ENCODE peak calls at places on chromosomes 13 and 19, in four cellular contexts. One of them, this sample, is unnamed.
A peak's percentile ranks its signal among the peaks of the same experiment; 100 is the strongest.

GRCh38 chr13:22063416-22064124 is 392.7 kb downstream of the FGF9 start:
- DNase-seq in uterus: no peak
- DNase-seq in Panc1: no peak
- DNase-seq in GM13976: no peak
- DNase-seq in this sample: no peak

GRCh38 chr19:40322271-40322610 is 26.0 kb downstream of the C19orf47 start:
- DNase-seq in GM13976: no peak
- DNase-seq in Panc1: no peak
- DNase-seq in uterus: no peak
- DNase-seq in this sample: no peak

GRCh38 chr19:419721-420515 is 11.0 kb upstream of the C2CD4C start:
- DNase-seq in GM13976: no peak
- DNase-seq in Panc1: no peak
- DNase-seq in uterus: no peak
- DNase-seq in this sample: no peak

GRCh38 chr19:50818859-50819472 is 4.6 kb downstream of the KLK1 start:
- DNase-seq in Panc1: no peak
- DNase-seq in GM13976: peak; percentile 39
- DNase-seq in uterus: no peak
- DNase-seq in this sample: no peak

GRCh38 chr19:50909240-50910070 is 1.7 kb downstream of the KLK4 start:
- DNase-seq in GM13976: peak; percentile 94
- DNase-seq in uterus: peak; percentile 19
- DNase-seq in Panc1: no peak
- DNase-seq in this sample: peak; percentile 58

GRCh38 chr19:34128558-34129250 is 43.6 kb upstream of the LSM14A start:
- DNase-seq in Panc1: no peak
- DNase-seq in GM13976: no peak
- DNase-seq in uterus: no peak
- DNase-seq in this sample: no peak

GRCh38 chr19:42250666-42251531 is 4.0 kb downstream of the ERF start:
- DNase-seq in uterus: peak; percentile 47
- DNase-seq in Panc1: no peak
- DNase-seq in GM13976: no peak
- DNase-seq in this sample: peak; percentile 71

GRCh38 chr13:60012503-60012902 is 151.2 kb downstream of the DIAPH3 start:
- DNase-seq in uterus: no peak
- DNase-seq in Panc1: no peak
- DNase-seq in GM13976: no peak
- DNase-seq in this sample: no peak

GRCh38 chr13:46961719-46962118 is 64.9 kb upstream of the HTR2A start:
- DNase-seq in Panc1: no peak
- DNase-seq in GM13976: peak; percentile 69
- DNase-seq in uterus: no peak
- DNase-seq in this sample: no peak

GRCh38 chr13:84651288-84651687 is 769.0 kb upstream of the SLITRK1 start:
- DNase-seq in uterus: no peak
- DNase-seq in Panc1: no peak
- DNase-seq in GM13976: no peak
- DNase-seq in this sample: no peak

GRCh38 chr19:50203281-50204080 is at the start of gene MYH14:
- DNase-seq in Panc1: peak; percentile 15
- DNase-seq in GM13976: no peak
- DNase-seq in uterus: peak; percentile 18
- DNase-seq in this sample: peak; percentile 12

GRCh38 chr19:11106477-11106876 is 17.2 kb downstream of the LDLR start:
- DNase-seq in uterus: no peak
- DNase-seq in Panc1: no peak
- DNase-seq in GM13976: no peak
- DNase-seq in this sample: no peak

GRCh38 chr13:89066868-89067466 is 1395.8 kb downstream of the SLITRK5 start:
- DNase-seq in uterus: no peak
- DNase-seq in Panc1: peak; percentile 12
- DNase-seq in GM13976: no peak
- DNase-seq in this sample: peak; percentile 24

GRCh38 chr13:100300213-100300612 is 211.3 kb downstream of the PCCA start:
- DNase-seq in Panc1: no peak
- DNase-seq in GM13976: no peak
- DNase-seq in uterus: no peak
- DNase-seq in this sample: no peak

GRCh38 chr13:84430441-84430840 is 548.2 kb upstream of the SLITRK1 start:
- DNase-seq in uterus: no peak
- DNase-seq in Panc1: no peak
- DNase-seq in GM13976: no peak
- DNase-seq in this sample: no peak

GRCh38 chr19:10872551-10873107 is 1.3 kb downstream of the CARM1 start:
- DNase-seq in GM13976: no peak
- DNase-seq in Panc1: no peak
- DNase-seq in uterus: no peak
- DNase-seq in this sample: peak; percentile 71

GRCh38 chr19:21466627-21467026 is 38.8 kb upstream of the ZNF429 start:
- DNase-seq in GM13976: no peak
- DNase-seq in Panc1: no peak
- DNase-seq in uterus: no peak
- DNase-seq in this sample: no peak

GRCh38 chr19:49564616-49565045 is 15.7 kb downstream of the NOSIP start:
- DNase-seq in GM13976: no peak
- DNase-seq in uterus: no peak
- DNase-seq in Panc1: no peak
- DNase-seq in this sample: peak; percentile 72

GRCh38 chr13:34833562-34834182 is 108.4 kb upstream of the NBEA start:
- DNase-seq in uterus: no peak
- DNase-seq in GM13976: no peak
- DNase-seq in Panc1: no peak
- DNase-seq in this sample: peak; percentile 6

GRCh38 chr19:15539638-15540037 is 31.3 kb downstream of the CYP4F22 start:
- DNase-seq in Panc1: no peak
- DNase-seq in uterus: no peak
- DNase-seq in GM13976: peak; percentile 45
- DNase-seq in this sample: no peak

GRCh38 chr13:67619346-67619745 is 389.2 kb upstream of the PCDH9 start:
- DNase-seq in uterus: no peak
- DNase-seq in GM13976: no peak
- DNase-seq in Panc1: no peak
- DNase-seq in this sample: no peak

GRCh38 chr19:34972163-34972705 is 8.2 kb upstream of the ZNF792 start:
- DNase-seq in Panc1: no peak
- DNase-seq in uterus: no peak
- DNase-seq in GM13976: no peak
- DNase-seq in this sample: no peak

GRCh38 chr19:40089462-40089861 is 1.3 kb downstream of the ZNF780A start:
- DNase-seq in uterus: no peak
- DNase-seq in GM13976: no peak
- DNase-seq in Panc1: no peak
- DNase-seq in this sample: no peak

GRCh38 chr19:11204943-11205349 is 7.6 kb upstream of the KANK2 start:
- DNase-seq in uterus: peak; percentile 70
- DNase-seq in GM13976: no peak
- DNase-seq in Panc1: no peak
- DNase-seq in this sample: no peak

GRCh38 chr13:39602614-39603366 is at the start of gene LHFPL6:
- DNase-seq in Panc1: no peak
- DNase-seq in uterus: peak; percentile 84
- DNase-seq in GM13976: peak; percentile 88
- DNase-seq in this sample: peak; percentile 77

GRCh38 chr19:51003316-51003715 is 1.9 kb upstream of the KLK8 start:
- DNase-seq in Panc1: no peak
- DNase-seq in GM13976: no peak
- DNase-seq in uterus: no peak
- DNase-seq in this sample: no peak

GRCh38 chr13:90485441-90485840 is 862.0 kb upstream of the MIR17HG start:
- DNase-seq in GM13976: no peak
- DNase-seq in uterus: no peak
- DNase-seq in Panc1: no peak
- DNase-seq in this sample: no peak

GRCh38 chr19:7450243-7451223 is 38.3 kb downstream of the PEX11G start:
- DNase-seq in Panc1: peak; percentile 10
- DNase-seq in GM13976: no peak
- DNase-seq in uterus: no peak
- DNase-seq in this sample: no peak

DNA sequence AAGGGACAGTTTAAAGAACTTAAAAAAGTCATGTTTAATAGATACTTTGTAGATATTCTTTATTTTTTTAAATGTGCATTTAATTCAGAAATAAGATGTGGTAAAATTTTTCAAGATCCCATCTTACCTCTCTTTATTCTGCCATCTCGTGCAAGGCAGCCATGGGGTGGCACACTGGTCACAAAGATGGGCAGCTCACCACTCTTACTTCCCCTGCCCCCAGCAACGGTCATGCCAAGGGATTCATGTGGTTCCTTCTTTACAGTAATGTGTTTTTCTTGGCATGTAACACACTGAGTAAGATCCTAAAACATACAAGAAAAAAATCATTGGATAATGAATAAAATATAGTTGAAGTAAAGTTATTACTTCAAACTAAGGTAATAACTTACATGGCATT is 64.2 kb downstream of the LNX2 start:
- DNase-seq in GM13976: no peak
- DNase-seq in uterus: no peak
- DNase-seq in Panc1: no peak
- DNase-seq in this sample: no peak
- TF ChIP-seq CTCF in GM13976: no peak
- TF ChIP-seq CTCF in uterus: peak; percentile 4
- TF ChIP-seq CTCF in Panc1: peak; percentile 18
- TF ChIP-seq CTCF in this sample: no peak

GRCh38 chr19:47797996-47798903 is 6.1 kb downstream of the TPRX1 start:
- DNase-seq in uterus: no peak
- DNase-seq in Panc1: no peak
- DNase-seq in GM13976: no peak
- DNase-seq in this sample: no peak

GRCh38 chr19:47792616-47793015 is 11.7 kb downstream of the TPRX1 start:
- DNase-seq in uterus: no peak
- DNase-seq in Panc1: no peak
- DNase-seq in GM13976: no peak
- DNase-seq in this sample: no peak

GRCh38 chr19:47798904-47799266 is 5.5 kb downstream of the TPRX1 start:
- DNase-seq in uterus: no peak
- DNase-seq in Panc1: no peak
- DNase-seq in GM13976: no peak
- DNase-seq in this sample: no peak

GRCh38 chr19:47794526-47794925 is 9.8 kb downstream of the TPRX1 start:
- DNase-seq in GM13976: no peak
- DNase-seq in Panc1: no peak
- DNase-seq in uterus: no peak
- DNase-seq in this sample: no peak

DNA sequence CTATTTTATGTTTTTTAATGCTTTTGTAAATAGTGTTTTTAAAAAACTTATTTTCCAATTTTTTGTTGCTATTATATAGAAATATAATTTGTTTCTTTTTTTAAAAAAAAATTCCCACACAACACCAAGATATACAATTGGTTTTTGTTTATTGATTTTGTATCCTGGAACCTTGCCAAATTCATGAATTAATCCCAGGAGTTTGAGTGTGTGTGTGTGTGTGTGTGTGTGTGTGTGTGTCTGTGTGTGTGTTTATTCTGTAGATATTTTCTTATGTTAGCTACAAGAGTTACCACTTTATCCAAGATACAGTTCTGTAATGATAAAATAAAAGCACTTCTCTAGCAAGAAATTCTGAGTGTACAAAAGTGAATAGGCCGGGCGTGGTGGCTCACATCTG is 7.6 kb downstream of the TPRX1 start:
- DNase-seq in GM13976: no peak
- DNase-seq in Panc1: no peak
- DNase-seq in uterus: no peak
- DNase-seq in this sample: no peak
- TF ChIP-seq CTCF in GM13976: no peak
- TF ChIP-seq CTCF in Panc1: no peak
- TF ChIP-seq CTCF in uterus: no peak
- TF ChIP-seq CTCF in this sample: no peak

DNA sequence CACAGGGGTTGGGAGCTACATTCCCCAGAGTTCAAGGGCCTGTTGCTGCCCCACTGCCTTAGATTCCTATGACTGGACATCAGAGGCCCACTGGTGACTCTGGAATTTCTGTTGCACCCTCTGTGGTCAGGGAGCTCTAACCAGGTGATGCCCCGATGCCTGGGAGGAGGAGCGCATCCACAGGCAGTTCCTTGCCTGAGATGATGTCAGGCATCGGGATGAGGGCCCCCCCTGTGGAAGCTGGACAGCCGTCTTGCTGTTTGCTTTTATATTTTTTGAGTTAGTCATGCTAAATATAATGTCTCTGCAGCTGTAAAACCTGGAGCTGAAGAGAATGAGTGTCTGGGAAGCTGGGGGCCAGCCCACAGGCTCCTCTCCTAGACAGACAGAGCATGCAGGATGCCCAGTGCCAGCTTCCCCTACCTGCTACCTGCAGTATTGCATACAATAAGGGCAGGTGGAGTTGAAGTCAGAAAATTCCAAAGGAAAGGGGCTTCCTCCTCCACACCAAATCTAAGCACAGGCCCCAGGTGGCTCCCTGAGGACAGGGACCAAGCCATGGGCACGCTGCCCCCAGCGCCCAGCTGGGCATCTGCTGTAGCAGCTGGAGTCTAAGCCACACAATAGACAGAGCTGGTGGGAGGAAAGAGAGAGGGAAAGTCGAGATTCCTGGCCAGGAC is 16.2 kb downstream of the COL4A2 start:
- DNase-seq in GM13976: no peak
- DNase-seq in Panc1: no peak
- DNase-seq in uterus: peak; percentile 70
- DNase-seq in this sample: no peak
- TF ChIP-seq CTCF in GM13976: no peak
- TF ChIP-seq CTCF in Panc1: no peak
- TF ChIP-seq CTCF in uterus: no peak
- TF ChIP-seq CTCF in this sample: no peak

GRCh38 chr13:75482820-75483079 is 781 bp upstream of the TBC1D4 start:
- DNase-seq in Panc1: no peak
- DNase-seq in uterus: no peak
- DNase-seq in GM13976: no peak
- DNase-seq in this sample: no peak
- TF ChIP-seq CTCF in Panc1: peak; percentile 54
- TF ChIP-seq CTCF in uterus: no peak
- TF ChIP-seq CTCF in GM13976: no peak
- TF ChIP-seq CTCF in this sample: no peak

GRCh38 chr13:62337109-62337880 is 921.6 kb upstream of the PCDH20 start:
- DNase-seq in uterus: no peak
- DNase-seq in GM13976: no peak
- DNase-seq in Panc1: no peak
- DNase-seq in this sample: no peak
- TF ChIP-seq CTCF in uterus: no peak
- TF ChIP-seq CTCF in GM13976: no peak
- TF ChIP-seq CTCF in Panc1: no peak
- TF ChIP-seq CTCF in this sample: no peak

GRCh38 chr19:28534740-28535351 is 678.1 kb downstream of the UQCRFS1 start:
- DNase-seq in Panc1: no peak
- DNase-seq in GM13976: no peak
- DNase-seq in uterus: no peak
- DNase-seq in this sample: no peak

GRCh38 chr19:28526042-28526441 is 686.9 kb downstream of the UQCRFS1 start:
- DNase-seq in GM13976: no peak
- DNase-seq in uterus: no peak
- DNase-seq in Panc1: no peak
- DNase-seq in this sample: no peak

GRCh38 chr19:28532765-28533341 is 680.1 kb downstream of the UQCRFS1 start:
- DNase-seq in uterus: no peak
- DNase-seq in Panc1: no peak
- DNase-seq in GM13976: no peak
- DNase-seq in this sample: no peak

GRCh38 chr19:28531979-28532378 is 681.0 kb downstream of the UQCRFS1 start:
- DNase-seq in Panc1: no peak
- DNase-seq in GM13976: no peak
- DNase-seq in uterus: no peak
- DNase-seq in this sample: no peak

GRCh38 chr19:28530406-28531035 is 682.4 kb downstream of the UQCRFS1 start:
- DNase-seq in Panc1: no peak
- DNase-seq in uterus: no peak
- DNase-seq in GM13976: no peak
- DNase-seq in this sample: no peak
- TF ChIP-seq CTCF in Panc1: no peak
- TF ChIP-seq CTCF in uterus: no peak
- TF ChIP-seq CTCF in GM13976: no peak
- TF ChIP-seq CTCF in this sample: no peak

This sample was measured in activated CD8-positive, alpha-beta T cell treated with anti-CD3 and anti-CD28 coated beads for 36 hours.